ENCODE peak calls at places on chromosome 3, in seven cellular contexts. M is CD8-positive, alpha-beta T cell; V is transverse colon; S is NT2/D1; L is upper lobe of right lung; T is H9; P is GM23248. F is an unnamed sample. For H3K9me3, the result is how much of the 10 kb centered on the place peaks cover.

GRCh38 chr3:52134761-52135160 is 19.5 kb downstream of the POC1A start:
- DNase-seq in M (no peak), V (no peak), S (no peak), L (no peak), T (no peak), P (no peak), F (no peak)

GRCh38 chr3:46440531-46441294 is 24.0 kb downstream of the LTF start:
- DNase-seq in M (peak), V (peak), S (peak), L (no peak), T (no peak), P (no peak), F (no peak)

GRCh38 chr3:9214599-9214998 is 34.8 kb downstream of the SRGAP3 start:
- DNase-seq in M (no peak), V (no peak), S (no peak), L (no peak), T (no peak), P (peak), F (no peak)

GRCh38 chr3:155748611-155749365 is 3.9 kb upstream of the PLCH1 start:
- DNase-seq in M (no peak), V (no peak), S (no peak), L (no peak), T (no peak), P (no peak), F (no peak)

GRCh38 chr3:10423171-10423882 is 82.1 kb downstream of the ATP2B2 start:
- DNase-seq in M (no peak), V (no peak), S (no peak), L (no peak), T (peak), P (no peak), F (no peak)

GRCh38 chr3:5431811-5432378 is 244.4 kb downstream of the EDEM1 start:
- DNase-seq in M (no peak), V (no peak), S (no peak), L (no peak), T (no peak), P (no peak), F (no peak)

GRCh38 chr3:72461787-72462186 is 386.5 kb downstream of the SHQ1 start:
- DNase-seq in M (no peak), V (no peak), S (no peak), L (peak), T (no peak), P (no peak), F (no peak)

GRCh38 chr3:165011557-165011956 is 66.7 kb downstream of the SI start:
- DNase-seq in M (no peak), V (no peak), S (no peak), L (no peak), T (no peak), P (no peak), F (no peak)

GRCh38 chr3:123587399-123587798 is 2.5 kb upstream of the HACD2 start:
- DNase-seq in M (no peak), V (no peak), S (no peak), L (no peak), T (no peak), P (no peak), F (no peak)

GRCh38 chr3:102757950-102758349 is 323.1 kb downstream of the ZPLD1 start:
- DNase-seq in M (no peak), V (no peak), S (no peak), L (no peak), T (no peak), P (no peak), F (no peak)

GRCh38 chr3:1093216-1093615 is 392 bp downstream of the CNTN6 start:
- DNase-seq in M (no peak), V (no peak), S (no peak), L (no peak), T (no peak), P (no peak), F (no peak)

GRCh38 chr3:66747688-66748087 is 246.9 kb upstream of the LRIG1 start:
- DNase-seq in M (no peak), V (no peak), S (no peak), L (no peak), T (no peak), P (no peak), F (no peak)

GRCh38 chr3:25380222-25380739 is 47.8 kb upstream of the RARB start:
- DNase-seq in M (no peak), V (no peak), S (no peak), L (no peak), T (no peak), P (no peak), F (no peak)

GRCh38 chr3:12508316-12508715 is 24.0 kb downstream of the TSEN2 start:
- DNase-seq in M (no peak), V (peak), S (no peak), L (no peak), T (no peak), P (peak), F (no peak)

GRCh38 chr3:195257454-195258448 is 13.2 kb downstream of the XXYLT1 start:
- DNase-seq in M (no peak), V (no peak), S (no peak), L (no peak), T (no peak), P (no peak), F (no peak)

GRCh38 chr3:192639987-192640386 is 87.4 kb downstream of the FGF12 start:
- DNase-seq in M (no peak), V (no peak), S (no peak), L (no peak), T (no peak), P (no peak), F (no peak)

GRCh38 chr3:125594581-125595011 is 701 bp downstream of the OSBPL11 start:
- DNase-seq in M (no peak), V (peak), S (no peak), L (no peak), T (no peak), P (peak), F (no peak)

GRCh38 chr3:195859061-195859845 is 47.5 kb upstream of the MUC4 start:
- DNase-seq in M (peak), V (peak), S (peak), L (peak), T (peak), P (peak), F (peak)

GRCh38 chr3:10196389-10197052 is 31.8 kb downstream of the IRAK2 start:
- DNase-seq in M (no peak), V (peak), S (no peak), L (no peak), T (no peak), P (peak), F (no peak)

GRCh38 chr3:70096376-70097055 is 97.0 kb downstream of the SAMMSON start:
- DNase-seq in M (no peak), V (no peak), S (no peak), L (no peak), T (no peak), P (no peak), F (no peak)

GRCh38 chr3:37819591-37819990 is 42.1 kb upstream of the CTDSPL start:
- DNase-seq in M (no peak), V (no peak), S (no peak), L (no peak), T (no peak), P (no peak), F (no peak)

GRCh38 chr3:13314877-13315276 is 105.2 kb downstream of the NUP210 start:
- DNase-seq in M (no peak), V (no peak), S (no peak), L (no peak), T (no peak), P (no peak), F (no peak)

GRCh38 chr3:76651784-76652183 is 388.1 kb upstream of the ROBO2 start:
- DNase-seq in M (no peak), V (no peak), S (no peak), L (no peak), T (no peak), P (peak), F (no peak)

GRCh38 chr3:9218514-9218846 is 31.0 kb downstream of the SRGAP3 start:
- DNase-seq in M (no peak), V (no peak), S (no peak), L (no peak), T (no peak), P (no peak), F (no peak)

GRCh38 chr3:64357481-64357880 is 132.2 kb upstream of the PRICKLE2 start:
- DNase-seq in M (no peak), V (no peak), S (no peak), L (no peak), T (no peak), P (no peak), F (no peak)

GRCh38 chr3:154356009-154356408 is 31.7 kb upstream of the DHX36 start:
- DNase-seq in M (no peak), V (no peak), S (no peak), L (no peak), T (no peak), P (no peak), F (no peak)

GRCh38 chr3:13123266-13123665 is 50.0 kb upstream of the IQSEC1 start:
- DNase-seq in M (no peak), V (no peak), S (no peak), L (peak), T (no peak), P (no peak), F (no peak)

GRCh38 chr3:31013843-31014242 is 119.4 kb upstream of the GADL1 start:
- DNase-seq in M (no peak), V (no peak), S (no peak), L (no peak), T (no peak), P (peak), F (no peak)

GRCh38 chr3:125129512-125129962 is 73.7 kb upstream of the HEG1 start:
- DNase-seq in M (no peak), V (peak), S (no peak), L (no peak), T (no peak), P (peak), F (no peak)

GRCh38 chr3:57036952-57037351 is 23.5 kb upstream of the SPATA12 start:
- DNase-seq in M (no peak), V (no peak), S (no peak), L (no peak), T (no peak), P (no peak), F (no peak)

GRCh38 chr3:188472331-188472730 is 318.4 kb downstream of the LPP start:
- DNase-seq in M (no peak), V (no peak), S (no peak), L (no peak), T (no peak), P (peak), F (no peak)

GRCh38 chr3:119690043-119690656 is 12.7 kb upstream of the CFAP91 start:
- DNase-seq in M (no peak), V (no peak), S (no peak), L (no peak), T (no peak), P (peak), F (no peak)

GRCh38 chr3:86416334-86416733 is 574.6 kb downstream of the VGLL3 start:
- DNase-seq in M (no peak), V (no peak), S (no peak), L (no peak), T (peak), P (no peak), F (no peak)

GRCh38 chr3:20039082-20039764 is 1.0 kb upstream of the KAT2B start:
- DNase-seq in M (no peak), V (no peak), S (no peak), L (no peak), T (no peak), P (peak), F (no peak)

DNA sequence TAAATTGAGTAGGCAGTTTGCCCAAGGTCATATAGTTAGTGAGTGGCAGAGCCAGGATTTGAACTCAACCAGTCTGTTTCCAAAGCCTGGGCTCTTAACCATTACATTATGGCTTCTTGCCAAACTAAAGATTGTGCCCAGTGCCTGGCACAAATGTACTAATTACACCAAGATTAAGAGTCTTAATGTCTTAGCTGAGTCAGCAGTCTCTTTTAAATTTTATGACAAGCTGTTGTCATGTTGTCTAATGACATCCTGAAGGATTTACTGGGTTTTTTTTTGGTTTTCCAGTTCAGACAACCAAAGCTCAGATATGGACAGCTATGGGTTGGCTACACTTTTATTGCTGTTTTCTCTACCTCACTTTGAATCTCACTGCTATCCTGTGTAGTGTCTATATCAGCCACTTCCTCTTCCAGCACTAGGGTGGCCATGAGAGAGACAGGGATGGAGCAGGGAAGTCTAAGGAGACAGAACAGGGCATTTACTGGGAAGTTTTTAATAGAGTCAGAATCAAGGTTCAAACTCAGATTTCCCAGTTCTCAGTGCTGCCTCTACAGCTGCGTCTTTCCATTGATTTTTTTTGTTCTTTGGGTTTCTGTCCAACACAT is 10.5 kb downstream of the FBXL2 start:
- DNase-seq in M (no peak), V (no peak), S (no peak), L (no peak), T (no peak), P (no peak), F (no peak)
- H3K9me3 ChIP-seq in M (under half), V (under half), S (under half), L (under half), T (under half), P (under half), F (under half)

GRCh38 chr3:44682182-44682896 is 30.1 kb upstream of the ZNF502 start:
- DNase-seq in M (no peak), V (no peak), S (no peak), L (no peak), T (no peak), P (peak), F (no peak)
- H3K9me3 ChIP-seq in M (under half), V (under half), S (under half), L (under half), T (under half), P (under half), F (under half)

DNA sequence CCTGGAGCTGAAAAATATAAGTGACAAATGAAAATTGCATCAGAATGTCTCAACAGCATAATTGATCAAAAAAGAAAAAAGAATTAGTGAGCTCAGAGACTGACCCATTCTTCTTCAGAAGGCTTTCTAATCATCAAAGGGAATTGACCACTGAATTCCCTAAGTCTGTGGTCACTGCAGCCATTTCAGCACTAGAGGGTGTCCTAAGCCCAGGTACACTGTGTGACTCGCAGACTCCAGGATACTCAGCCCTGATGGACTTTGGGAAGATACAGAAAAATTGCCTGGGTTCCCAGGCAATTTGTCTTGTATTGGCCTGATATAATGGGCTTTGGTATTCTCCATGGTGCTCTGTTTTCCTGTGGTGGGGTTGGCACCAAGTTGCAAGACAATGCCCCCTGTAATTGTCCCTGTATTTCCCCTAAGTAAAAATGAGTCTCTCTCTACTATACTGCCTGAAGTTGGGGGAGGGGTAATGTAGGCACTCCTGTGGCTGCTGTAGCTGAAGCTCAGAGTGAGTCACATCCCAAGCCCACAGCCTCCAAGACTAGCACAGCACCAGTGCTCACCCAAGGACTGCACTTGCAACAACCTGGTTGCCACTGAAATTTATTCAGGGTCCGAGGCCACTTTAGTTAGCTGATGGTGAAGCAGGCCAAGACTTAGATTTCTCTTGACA is 256.0 kb upstream of the STAC start:
- DNase-seq in M (no peak), V (no peak), S (peak), L (no peak), T (peak), P (peak), F (no peak)
- H3K9me3 ChIP-seq in M (under half), V (under half), S (under half), L (under half), T (under half), P (under half), F (under half)

GRCh38 chr3:197242784-197243432 is 55.5 kb downstream of the DLG1 start:
- DNase-seq in M (no peak), V (no peak), S (no peak), L (no peak), T (peak), P (no peak), F (no peak)
- H3K9me3 ChIP-seq in M (under half), V (under half), S (half or more), L (under half), T (under half), P (under half), F (under half)

DNA sequence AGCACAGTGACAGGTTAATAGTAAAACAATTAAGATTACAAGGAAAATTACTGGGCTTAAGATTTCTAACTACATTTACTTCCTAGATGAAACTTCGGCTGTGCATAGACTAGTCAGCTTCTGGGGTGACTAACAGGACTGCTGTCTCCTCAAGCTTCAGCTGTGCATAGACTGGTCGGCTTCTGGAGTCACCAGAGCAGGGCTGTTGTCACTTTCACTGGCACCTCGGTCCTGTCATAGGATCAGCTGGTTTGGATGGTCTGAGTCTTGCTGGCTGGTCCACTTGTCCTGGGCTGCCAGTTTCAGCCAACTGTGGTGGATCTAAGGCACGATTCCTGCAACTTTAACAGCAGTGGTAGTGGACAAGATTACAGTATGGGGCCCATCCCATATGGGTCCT is 23.8 kb upstream of the ACAD9 start:
- DNase-seq in M (no peak), V (no peak), S (no peak), L (no peak), T (no peak), P (no peak), F (no peak)
- H3K9me3 ChIP-seq in M (under half), V (under half), S (under half), L (under half), T (under half), P (under half), F (under half)

DNA sequence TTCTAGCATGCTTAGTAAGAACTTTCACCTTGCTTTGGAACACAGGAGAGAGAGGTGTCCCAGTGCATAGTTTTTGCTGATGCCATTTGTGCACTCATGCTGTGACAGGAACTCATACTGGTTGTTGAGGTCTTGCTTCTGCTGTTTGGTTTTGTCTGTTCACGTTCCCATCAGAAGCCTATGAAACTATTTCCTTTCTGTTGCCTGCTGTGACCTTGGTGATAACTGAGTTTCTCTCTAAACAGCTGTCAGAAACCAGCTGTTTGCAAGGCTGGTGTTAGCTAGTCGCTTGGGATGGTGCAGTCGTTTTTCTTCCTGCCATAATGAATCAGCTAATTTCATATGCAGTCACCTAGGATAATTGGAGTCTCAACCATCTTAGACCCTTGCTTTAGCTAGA is 724.1 kb downstream of the GRM7 start:
- DNase-seq in M (no peak), V (no peak), S (no peak), L (no peak), T (no peak), P (no peak), F (no peak)
- H3K9me3 ChIP-seq in M (under half), V (under half), S (under half), L (under half), T (under half), P (under half), F (under half)